ENCODE peak calls at places on chromosomes 12 and 14, in five cellular contexts. Q is coronary artery, K is B cell, Y is glutamatergic neuron, G is ELR. W is an unnamed sample.

GRCh38 chr12:129887047-129887568 is 16.7 kb downstream of the TMEM132D start:
- DNase-seq in Q (no peak), K (no peak), Y (peak; percentile 31), G (no peak), W (no peak)

GRCh38 chr14:98966021-98966420 is 306.0 kb downstream of the BCL11B start:
- DNase-seq in Q (no peak), K (no peak), Y (no peak), G (no peak), W (no peak)

GRCh38 chr14:32679927-32680612 is 258.6 kb upstream of the NPAS3 start:
- DNase-seq in Q (no peak), K (no peak), Y (no peak), G (no peak), W (no peak)

GRCh38 chr14:67665886-67666285 is 8.5 kb downstream of the VTI1B start:
- DNase-seq in Q (no peak), K (no peak), Y (no peak), G (peak; percentile 25), W (no peak)

GRCh38 chr14:104940526-104941150 is 16.0 kb downstream of the PLD4 start:
- DNase-seq in Q (no peak), K (no peak), Y (peak; percentile 2), G (peak; percentile 32), W (no peak)

GRCh38 chr14:69234106-69234505 is 25.9 kb upstream of the GALNT16 start:
- DNase-seq in Q (no peak), K (no peak), Y (no peak), G (no peak), W (no peak)

GRCh38 chr14:100669468-100669867 is 57.2 kb upstream of the DLK1 start:
- DNase-seq in Q (no peak), K (no peak), Y (no peak), G (no peak), W (no peak)

GRCh38 chr12:52307836-52308806 is 13.1 kb downstream of the KRT83 start:
- DNase-seq in Q (peak; percentile 87), K (no peak), Y (peak; percentile 88), G (peak; percentile 57), W (no peak)

GRCh38 chr12:95538002-95538401 is 13.3 kb downstream of the USP44 start:
- DNase-seq in Q (no peak), K (no peak), Y (no peak), G (no peak), W (no peak)

GRCh38 chr14:22213110-22213509 is 375.9 kb downstream of the DAD1 start:
- DNase-seq in Q (no peak), K (no peak), Y (no peak), G (no peak), W (no peak)

W was measured in RKO.